ENCODE peak calls at places on chromosome 21, in four cellular contexts. D is psoas muscle, P is breast epithelium, M is AG04449. U is an unnamed sample.

GRCh38 chr21:42319851-42320602 is 4.8 kb upstream of the TFF3 start:
- DNase-seq in D (no peak), P (no peak), M (no peak), U (no peak)

GRCh38 chr21:31343680-31344480 is at the start of gene TIAM1:
- DNase-seq in D (peak; percentile 74), P (no peak), M (peak; percentile 23), U (peak; percentile 47)

GRCh38 chr21:10463156-10463555 is 58.2 kb upstream of the TPTE start:
- DNase-seq in D (no peak), P (no peak), M (no peak), U (no peak)

GRCh38 chr21:41482321-41482720 is 25.6 kb downstream of the TMPRSS2 start:
- DNase-seq in D (no peak), P (no peak), M (peak; percentile 10), U (no peak)

GRCh38 chr21:42674351-42674940 is 21.0 kb downstream of the PDE9A start:
- DNase-seq in D (peak; percentile 71), P (no peak), M (no peak), U (peak; percentile 70)

GRCh38 chr21:8993943-8994639 is 1527.3 kb upstream of the TPTE start:
- DNase-seq in D (no peak), P (no peak), M (no peak), U (no peak)

GRCh38 chr21:26925636-26926035 is 41.3 kb downstream of the ADAMTS5 start:
- DNase-seq in D (no peak), P (no peak), M (no peak), U (no peak)

GRCh38 chr21:42199488-42200463 is 19.2 kb upstream of the ABCG1 start:
- DNase-seq in D (no peak), P (no peak), M (peak; percentile 3), U (no peak)

GRCh38 chr21:28943631-28944030 is 49.0 kb downstream of the LTN1 start:
- DNase-seq in D (no peak), P (no peak), M (no peak), U (no peak)

GRCh38 chr21:15669247-15669646 is 60.5 kb upstream of the USP25 start:
- DNase-seq in D (no peak), P (no peak), M (no peak), U (no peak)

GRCh38 chr21:40011371-40011770 is 144.1 kb downstream of the PCP4 start:
- DNase-seq in D (no peak), P (no peak), M (no peak), U (no peak)

GRCh38 chr21:17441370-17441769 is 71.5 kb upstream of the CXADR start:
- DNase-seq in D (no peak), P (peak; percentile 72), M (no peak), U (no peak)

GRCh38 chr21:26849428-26850115 is 4.4 kb upstream of the ADAMTS1 start:
- DNase-seq in D (no peak), P (no peak), M (no peak), U (peak; percentile 53)

GRCh38 chr21:31520506-31521163 is 138.9 kb upstream of the SOD1 start:
- DNase-seq in D (no peak), P (no peak), M (peak; percentile 63), U (no peak)

GRCh38 chr21:22536511-22536910 is 1538.3 kb downstream of the NCAM2 start:
- DNase-seq in D (no peak), P (no peak), M (no peak), U (no peak)

GRCh38 chr21:19855522-19855921 is 1142.7 kb upstream of the NCAM2 start:
- DNase-seq in D (no peak), P (no peak), M (no peak), U (no peak)

GRCh38 chr21:38852278-38852677 is 46.5 kb downstream of the ETS2 start:
- DNase-seq in D (no peak), P (no peak), M (no peak), U (no peak)

GRCh38 chr21:40976198-40977114 is 129.5 kb upstream of the DSCAM start:
- DNase-seq in D (no peak), P (no peak), M (no peak), U (no peak)

GRCh38 chr21:21165063-21165645 is 166.9 kb downstream of the NCAM2 start:
- DNase-seq in D (no peak), P (no peak), M (peak; percentile 92), U (peak; percentile 17)

GRCh38 chr21:26422138-26422537 is 150.9 kb downstream of the CYYR1 start:
- DNase-seq in D (no peak), P (no peak), M (no peak), U (no peak)

GRCh38 chr21:31730687-31731111 is 1.2 kb downstream of the SCAF4 start:
- DNase-seq in D (no peak), P (no peak), M (no peak), U (no peak)

GRCh38 chr21:38229260-38229877 is 27.4 kb upstream of the KCNJ15 start:
- DNase-seq in D (no peak), P (no peak), M (no peak), U (no peak)

GRCh38 chr21:45485686-45486442 is 56.4 kb downstream of the SLC19A1 start:
- DNase-seq in D (peak; percentile 45), P (no peak), M (no peak), U (peak; percentile 11)
- H3K4me3 ChIP-seq in D (no peak overlapping the region), P (no peak overlapping the region), M (no peak overlapping the region), U (no peak overlapping the region)

GRCh38 chr21:33023574-33024277 is 2.0 kb upstream of the OLIG2 start:
- DNase-seq in D (no peak), P (no peak), M (no peak), U (no peak)
- H3K4me3 ChIP-seq in D (peak overlapping the region; percentile 46), P (no peak overlapping the region), M (no peak overlapping the region), U (no peak overlapping the region)

GRCh38 chr21:36891123-36891522 is 75.3 kb downstream of the HLCS start:
- DNase-seq in D (no peak), P (no peak), M (no peak), U (no peak)

GRCh38 chr21:36892201-36892600 is 74.3 kb downstream of the HLCS start:
- DNase-seq in D (no peak), P (no peak), M (no peak), U (no peak)

GRCh38 chr21:36893581-36893980 is 72.9 kb downstream of the HLCS start:
- DNase-seq in D (no peak), P (no peak), M (no peak), U (no peak)

GRCh38 chr21:36890086-36890485 is 76.4 kb downstream of the HLCS start:
- DNase-seq in D (no peak), P (no peak), M (no peak), U (no peak)

GRCh38 chr21:36891692-36892091 is 74.8 kb downstream of the HLCS start:
- DNase-seq in D (no peak), P (no peak), M (no peak), U (no peak)
- H3K4me3 ChIP-seq in D (no peak overlapping the region), P (no peak overlapping the region), M (no peak overlapping the region), U (no peak overlapping the region)

GRCh38 chr21:44927587-44928461 is 7.1 kb upstream of the ITGB2 start:
- DNase-seq in D (peak; percentile 61), P (no peak), M (no peak), U (no peak)
- H3K4me3 ChIP-seq in D (peak overlapping the region; percentile 1), P (peak overlapping the region; percentile 13), M (no peak overlapping the region), U (no peak overlapping the region)

GRCh38 chr21:14530574-14530973 is 15.5 kb downstream of the SAMSN1 start:
- DNase-seq in D (no peak), P (no peak), M (no peak), U (no peak)

GRCh38 chr21:14528815-14529214 is 17.3 kb downstream of the SAMSN1 start:
- DNase-seq in D (no peak), P (no peak), M (no peak), U (no peak)

GRCh38 chr21:14526816-14527689 is 19.1 kb downstream of the SAMSN1 start:
- DNase-seq in D (no peak), P (no peak), M (no peak), U (no peak)

GRCh38 chr21:14526199-14526598 is 19.9 kb downstream of the SAMSN1 start:
- DNase-seq in D (no peak), P (no peak), M (no peak), U (no peak)

GRCh38 chr21:14527690-14528652 is 18.1 kb downstream of the SAMSN1 start:
- DNase-seq in D (no peak), P (no peak), M (no peak), U (no peak)
- H3K4me3 ChIP-seq in D (no peak overlapping the region), P (no peak overlapping the region), M (no peak overlapping the region), U (no peak overlapping the region)

GRCh38 chr21:34526236-34526617 is 14.2 kb upstream of the KCNE1 start:
- DNase-seq in D (no peak), P (no peak), M (no peak), U (no peak)

GRCh38 chr21:34530264-34530663 is 18.3 kb upstream of the KCNE1 start:
- DNase-seq in D (no peak), P (no peak), M (peak; percentile 76), U (no peak)

GRCh38 chr21:34528131-34528561 is 16.1 kb upstream of the KCNE1 start:
- DNase-seq in D (no peak), P (no peak), M (no peak), U (no peak)

GRCh38 chr21:34524671-34525601 is 12.9 kb upstream of the KCNE1 start:
- DNase-seq in D (no peak), P (no peak), M (no peak), U (no peak)

GRCh38 chr21:34526618-34527290 is 14.7 kb upstream of the KCNE1 start:
- DNase-seq in D (peak; percentile 75), P (no peak), M (peak; percentile 100), U (no peak)
- H3K4me3 ChIP-seq in D (peak overlapping the region; percentile 55), P (peak overlapping the region; percentile 48), M (peak overlapping the region; percentile 67), U (peak overlapping the region; percentile 57)